ENCODE peak calls at places on chromosomes 2 and 18, in seven cellular contexts. U, W, Y, R, A, O and C are unnamed samples. For H3K27me3 and H3K36me3, the result is how much of the 10 kb centered on the place peaks cover.

GRCh38 chr2:165497659-165498306 is 28.3 kb downstream of the CSRNP3 start:
- DNase-seq in A (no peak), W (no peak), R (no peak), O (no peak), Y (no peak), U (no peak), C (no peak)

GRCh38 chr2:33142874-33143273 is 196.1 kb downstream of the LTBP1 start:
- DNase-seq in W (peak), Y (no peak), O (no peak), A (no peak), R (no peak), U (no peak), C (no peak)

GRCh38 chr2:20148841-20149702 is 75.9 kb downstream of the SDC1 start:
- DNase-seq in R (peak), A (no peak), O (no peak), Y (peak), U (peak), W (no peak), C (no peak)

GRCh38 chr2:3523551-3524041 is 4.3 kb upstream of the ADI1 start:
- DNase-seq in A (no peak), R (peak), U (peak), O (no peak), W (no peak), Y (peak), C (no peak)

GRCh38 chr2:188272121-188272520 is 19.6 kb upstream of the GULP1 start:
- DNase-seq in A (no peak), W (no peak), R (no peak), O (no peak), Y (no peak), U (no peak), C (no peak)

GRCh38 chr2:48693066-48693465 is 62.5 kb downstream of the LHCGR start:
- DNase-seq in O (no peak), R (no peak), Y (peak), A (no peak), U (no peak), W (no peak), C (no peak)

GRCh38 chr2:147789720-147790119 is 55.1 kb upstream of the ACVR2A start:
- DNase-seq in W (no peak), A (no peak), R (peak), Y (peak), U (no peak), O (no peak), C (no peak)

GRCh38 chr18:40902436-40902835 is 1052.6 kb upstream of the PIK3C3 start:
- DNase-seq in A (no peak), U (no peak), O (no peak), W (no peak), R (no peak), Y (no peak), C (no peak)

GRCh38 chr2:121698318-121698930 is 38.3 kb downstream of the NIFK start:
- DNase-seq in W (no peak), A (no peak), R (no peak), Y (no peak), U (no peak), O (no peak), C (no peak)

GRCh38 chr2:236676131-236676873 is 106.7 kb downstream of the ACKR3 start:
- DNase-seq in O (no peak), W (no peak), A (no peak), Y (no peak), R (peak), U (no peak), C (no peak)

GRCh38 chr2:181354626-181355025 is 102.6 kb upstream of the ITGA4 start:
- DNase-seq in O (no peak), Y (peak), A (no peak), W (no peak), U (no peak), R (peak), C (no peak)

GRCh38 chr2:233072838-233073237 is 12.7 kb downstream of the INPP5D start:
- DNase-seq in A (no peak), U (no peak), O (no peak), Y (no peak), W (no peak), R (no peak), C (no peak)

GRCh38 chr18:74460825-74461224 is 3.7 kb upstream of the DIPK1C start:
- DNase-seq in A (no peak), U (no peak), O (no peak), R (no peak), W (no peak), Y (no peak), C (no peak)

GRCh38 chr2:217142649-217143266 is 282.9 kb upstream of the TNP1 start:
- DNase-seq in Y (no peak), W (no peak), U (no peak), A (no peak), O (no peak), R (no peak), C (no peak)

GRCh38 chr2:85531585-85531984 is 7.4 kb upstream of the MAT2A start:
- DNase-seq in R (no peak), A (no peak), O (no peak), U (peak), W (no peak), Y (no peak), C (no peak)

GRCh38 chr18:5294618-5295230 is 802 bp downstream of the ZBTB14 start:
- DNase-seq in U (peak), A (peak), Y (peak), R (peak), O (no peak), W (peak), C (peak)

GRCh38 chr18:21896732-21897336 is 156.2 kb downstream of the MIB1 start:
- DNase-seq in A (no peak), Y (no peak), W (no peak), U (no peak), R (no peak), O (no peak), C (no peak)

GRCh38 chr2:28394331-28394877 is 1.7 kb downstream of the FOSL2 start:
- DNase-seq in R (peak), W (peak), U (peak), A (no peak), O (peak), Y (peak), C (peak)

GRCh38 chr2:240687741-240688562 is 3.7 kb upstream of the AQP12A start:
- DNase-seq in R (no peak), A (no peak), W (no peak), Y (no peak), O (no peak), U (no peak), C (no peak)

GRCh38 chr2:161983010-161983651 is 90.9 kb downstream of the DPP4 start:
- DNase-seq in A (no peak), R (no peak), W (no peak), U (no peak), Y (peak), O (no peak), C (no peak)

GRCh38 chr2:85758361-85759256 is 4.8 kb downstream of the ATOH8 start:
- DNase-seq in R (no peak), Y (no peak), A (no peak), O (no peak), W (no peak), U (no peak), C (no peak)

GRCh38 chr2:125086313-125087184 is 1061.5 kb downstream of the CNTNAP5 start:
- DNase-seq in W (no peak), R (no peak), O (no peak), U (no peak), Y (no peak), A (no peak), C (no peak)

GRCh38 chr2:65969161-65969560 is 465.8 kb upstream of the MEIS1 start:
- DNase-seq in W (no peak), O (no peak), R (no peak), U (no peak), A (no peak), Y (no peak), C (no peak)

GRCh38 chr2:191165190-191165643 is 14.4 kb upstream of the STAT4 start:
- DNase-seq in R (peak), U (peak), O (no peak), A (no peak), Y (peak), W (no peak), C (no peak)

GRCh38 chr2:187461294-187462261 is 13.5 kb upstream of the CALCRL start:
- DNase-seq in U (no peak), W (no peak), Y (no peak), R (peak), O (no peak), A (peak), C (no peak)

GRCh38 chr2:395886-396285 is 108.0 kb upstream of the ALKAL2 start:
- DNase-seq in U (no peak), O (no peak), R (no peak), W (no peak), Y (no peak), A (no peak), C (no peak)

GRCh38 chr2:222796413-222797103 is 64.3 kb upstream of the ACSL3 start:
- DNase-seq in O (no peak), A (no peak), U (no peak), R (peak), Y (peak), W (no peak), C (peak)

GRCh38 chr2:42859006-42859552 is 66.7 kb upstream of the HAAO start:
- DNase-seq in R (peak), A (peak), U (peak), W (peak), Y (peak), O (peak), C (peak)

GRCh38 chr18:35506024-35506712 is 8.4 kb upstream of the INO80C start:
- DNase-seq in O (no peak), R (peak), A (no peak), U (no peak), Y (no peak), W (no peak), C (peak)

GRCh38 chr2:162002623-162003200 is 71.3 kb downstream of the DPP4 start:
- DNase-seq in O (no peak), R (no peak), Y (no peak), A (no peak), W (no peak), U (no peak), C (no peak)

GRCh38 chr2:238848566-238848940 is 668 bp downstream of the TWIST2 start:
- DNase-seq in Y (no peak), O (no peak), W (no peak), U (no peak), A (no peak), R (no peak), C (no peak)

DNA sequence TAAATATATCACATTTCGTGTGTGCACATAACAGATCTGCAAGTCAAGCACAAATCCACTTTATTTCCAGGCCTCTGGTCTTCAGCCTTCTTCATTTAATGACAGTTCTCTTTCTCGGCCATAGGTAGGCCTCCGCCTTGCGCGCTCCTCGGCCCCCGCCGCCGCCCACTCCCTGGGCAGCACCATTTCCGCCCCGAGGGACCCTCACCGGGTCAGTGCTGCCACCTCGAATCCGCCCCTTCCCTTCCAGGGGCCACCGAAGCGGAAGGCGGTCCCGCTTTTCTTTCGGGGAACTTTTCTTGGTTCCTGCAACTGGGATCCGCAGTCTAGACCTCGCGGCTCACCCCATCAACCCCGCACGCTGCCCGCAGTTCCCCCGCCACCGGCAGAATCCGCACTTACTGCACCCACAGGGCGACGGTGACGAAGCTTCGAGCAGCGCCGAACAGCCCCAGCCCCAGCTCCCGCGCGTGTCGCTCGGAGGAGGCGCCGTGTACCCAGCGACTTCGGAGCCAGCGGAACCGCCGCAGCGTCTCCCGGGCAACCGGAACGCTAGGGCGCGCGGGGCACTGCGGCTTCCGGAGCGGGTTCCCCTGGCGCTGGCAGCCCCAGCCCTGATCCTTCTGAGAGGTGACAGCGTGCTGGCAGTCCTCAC is at the start of gene CDKL4:
- DNase-seq in O (no peak), W (no peak), Y (no peak), U (no peak), A (peak), R (no peak), C (peak)
- H3K4me3 ChIP-seq in O (no peak), W (peak), Y (peak), U (no peak), A (peak), R (peak), C (peak)

DNA sequence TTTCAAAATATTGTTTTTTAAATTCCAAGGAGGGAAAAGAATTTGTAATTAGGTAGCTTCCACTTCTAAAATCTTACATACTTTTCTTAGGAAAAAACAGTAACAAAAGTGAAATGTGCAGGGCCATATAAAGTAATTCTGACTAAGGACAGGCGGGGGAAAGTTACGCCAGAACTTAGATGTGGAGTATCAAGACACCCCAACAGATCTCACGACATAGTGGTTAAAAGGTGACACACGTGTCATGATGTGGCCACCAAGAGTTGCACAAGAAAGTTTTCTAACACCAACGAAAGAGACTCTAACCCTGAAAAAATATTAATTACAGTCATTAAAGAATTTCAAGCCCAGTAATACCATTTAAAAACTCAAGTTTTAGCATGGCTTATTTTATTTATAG is 51.0 kb downstream of the KIDINS220 start:
- DNase-seq in Y (no peak), O (no peak), R (no peak), U (no peak), W (no peak), A (no peak), C (no peak)
- H3K27me3 ChIP-seq in Y (under half), O (under half), R (under half), U (under half), W (under half), A (under half), C (under half)

GRCh38 chr2:231088779-231089178 is 32.1 kb downstream of the PSMD1 start:
- DNase-seq in O (no peak), Y (no peak), R (no peak), U (no peak), W (no peak), A (no peak), C (no peak)
- H3K36me3 ChIP-seq in O (under half), Y (under half), R (under half), U (under half), W (under half), A (under half), C (half or more)

DNA sequence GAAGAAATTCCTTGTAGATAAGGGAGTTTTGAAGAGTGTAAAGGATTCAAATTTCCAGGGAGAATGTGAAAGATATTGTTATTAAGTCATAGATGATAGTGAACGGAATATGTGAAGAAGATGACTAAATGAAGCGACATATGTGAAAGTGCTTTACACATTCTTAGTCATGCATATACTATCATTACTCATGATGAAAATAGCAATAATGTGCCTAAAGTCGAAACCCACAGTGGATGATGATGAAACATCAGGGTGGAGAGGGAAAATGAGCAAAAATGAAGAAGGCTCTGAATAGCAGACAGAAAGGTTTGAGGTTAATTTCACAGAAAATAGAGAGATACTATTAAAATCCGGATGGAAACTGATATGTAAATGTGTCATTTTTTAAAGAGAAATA is 1237.1 kb downstream of the LRP1B start:
- DNase-seq in A (no peak), Y (peak), W (no peak), O (no peak), R (peak), U (no peak), C (no peak)
- H3K4me3 ChIP-seq in A (no peak), Y (no peak), W (no peak), O (no peak), R (no peak), U (no peak), C (no peak)

GRCh38 chr18:50796495-50796894 is 23.3 kb downstream of the MRO start:
- DNase-seq in U (no peak), W (no peak), Y (no peak), R (no peak), O (no peak), A (no peak), C (no peak)

GRCh38 chr18:50791599-50792438 is 28.0 kb downstream of the MRO start:
- DNase-seq in Y (no peak), R (no peak), U (no peak), A (no peak), O (no peak), W (no peak), C (no peak)

GRCh38 chr18:50790956-50791355 is 28.9 kb downstream of the MRO start:
- DNase-seq in U (no peak), O (no peak), R (no peak), Y (no peak), W (no peak), A (no peak), C (no peak)

GRCh38 chr18:50793641-50794565 is 25.9 kb downstream of the MRO start:
- DNase-seq in A (no peak), W (no peak), O (no peak), U (no peak), R (no peak), Y (no peak), C (no peak)

DNA sequence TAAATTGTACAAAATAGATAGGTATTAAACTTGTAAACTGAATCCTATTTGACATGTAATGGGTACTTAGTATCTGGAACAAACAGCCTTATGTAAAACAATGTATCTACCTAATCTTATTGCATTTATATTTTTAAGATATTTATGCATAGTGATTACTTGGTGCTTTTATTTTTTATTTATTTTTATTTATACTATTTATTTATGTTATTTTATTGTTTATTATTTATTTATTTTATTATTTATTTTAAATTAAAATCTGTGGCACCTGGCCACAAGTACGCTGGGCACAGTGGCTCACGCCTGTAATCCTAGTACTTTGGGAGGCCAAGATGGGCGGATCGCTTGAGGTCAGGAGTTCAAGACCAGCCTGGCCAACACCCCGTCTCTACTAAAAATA is 26.9 kb downstream of the MRO start:
- DNase-seq in Y (no peak), U (no peak), A (no peak), R (no peak), O (no peak), W (no peak), C (no peak)
- H3K27me3 ChIP-seq in Y (under half), U (under half), A (under half), R (under half), O (under half), W (under half), C (under half)

GRCh38 chr2:100403722-100404121 is 13.7 kb downstream of the CHST10 start:
- DNase-seq in U (no peak), Y (no peak), A (no peak), O (no peak), W (no peak), R (no peak), C (no peak)
- H3K36me3 ChIP-seq in U (under half), Y (under half), A (under half), O (under half), W (under half), R (under half), C (under half)

GRCh38 chr2:205637779-205638503 is 44.4 kb upstream of the NRP2 start:
- DNase-seq in A (no peak), R (no peak), O (no peak), W (no peak), U (no peak), Y (no peak), C (no peak)

GRCh38 chr2:205629021-205629817 is 53.1 kb upstream of the NRP2 start:
- DNase-seq in A (no peak), W (no peak), O (no peak), R (no peak), U (no peak), Y (no peak), C (no peak)

GRCh38 chr2:205636549-205636948 is 45.8 kb upstream of the NRP2 start:
- DNase-seq in O (no peak), Y (no peak), A (no peak), U (no peak), W (no peak), R (no peak), C (no peak)

GRCh38 chr2:205637037-205637602 is 45.2 kb upstream of the NRP2 start:
- DNase-seq in W (no peak), O (no peak), U (no peak), R (no peak), Y (no peak), A (no peak), C (no peak)

DNA sequence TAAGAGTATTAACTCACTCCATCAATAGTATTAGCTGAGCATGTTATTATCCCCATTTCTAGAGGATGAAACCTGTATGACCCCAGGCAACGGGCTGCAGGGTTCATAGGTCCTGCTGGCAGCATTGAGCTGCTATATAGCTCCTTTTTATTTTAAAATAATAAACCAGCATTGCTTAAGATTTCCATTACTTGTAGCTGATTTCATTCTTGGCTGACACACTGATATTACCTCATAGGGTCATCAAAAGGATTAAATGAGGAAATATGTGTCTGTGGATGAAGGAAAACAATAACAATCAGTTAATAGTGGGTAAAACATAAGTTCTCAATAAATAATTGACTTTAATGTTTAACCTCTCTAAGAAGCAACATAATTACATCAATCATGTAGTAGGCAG is 48.3 kb upstream of the NRP2 start:
- DNase-seq in U (no peak), Y (peak), A (no peak), R (peak), O (no peak), W (no peak), C (no peak)
- H3K4me3 ChIP-seq in U (no peak), Y (no peak), A (no peak), R (no peak), O (no peak), W (no peak), C (no peak)